ENCODE peak calls at places on chromosomes 12 and 14, in five cellular contexts. K is activated B cell treated with CpG ODN at 0.5 μM for 24 hours; C is GM13976; N is pulmonary artery endothelial cell; S is stimulated activated CD8-positive, alpha-beta memory T cell treated with anti-CD3 and anti-CD28 coated beads, Interleukin-4, amount 100 ng/mL, for 4 hours. Y is an unnamed sample.

GRCh38 chr12:33676866-33677265 is 237.2 kb upstream of the SYT10 start:
- DNase-seq in K (no peak), C (no peak), N (no peak), S (no peak), Y (no peak)

GRCh38 chr12:76020281-76020680 is 11.3 kb downstream of the PHLDA1 start:
- DNase-seq in K (no peak), C (no peak), N (no peak), S (peak; percentile 37), Y (no peak)

GRCh38 chr14:71932229-71932951 is at the start of gene RGS6:
- DNase-seq in K (peak; percentile 17), C (peak; percentile 78), N (no peak), S (no peak), Y (peak; percentile 41)

GRCh38 chr14:53638966-53639365 is 317.7 kb downstream of the BMP4 start:
- DNase-seq in K (no peak), C (no peak), N (no peak), S (no peak), Y (no peak)

GRCh38 chr14:26190644-26191043 is 407.2 kb downstream of the NOVA1 start:
- DNase-seq in K (no peak), C (no peak), N (peak; percentile 36), S (no peak), Y (no peak)

GRCh38 chr14:100384819-100385813 is 62.0 kb downstream of the SLC25A47 start:
- DNase-seq in K (no peak), C (no peak), N (no peak), S (no peak), Y (peak; percentile 26)

GRCh38 chr12:13268606-13269005 is 72.1 kb downstream of the EMP1 start:
- DNase-seq in K (no peak), C (no peak), N (no peak), S (no peak), Y (no peak)

GRCh38 chr12:123270380-123271181 is 1.1 kb downstream of the CDK2AP1 start:
- DNase-seq in K (peak; percentile 31), C (peak; percentile 34), N (no peak), S (no peak), Y (peak; percentile 55)

GRCh38 chr12:66352197-66352596 is 49.9 kb downstream of the HELB start:
- DNase-seq in K (no peak), C (no peak), N (no peak), S (no peak), Y (peak; percentile 43)

GRCh38 chr12:119693006-119693405 is 25.1 kb downstream of the PRKAB1 start:
- DNase-seq in K (no peak), C (no peak), N (peak; percentile 78), S (no peak), Y (no peak)

GRCh38 chr14:23579739-23580138 is 1.1 kb upstream of the JPH4 start:
- DNase-seq in K (no peak), C (no peak), N (no peak), S (no peak), Y (no peak)

GRCh38 chr14:73240816-73241480 is 3.6 kb downstream of the PAPLN start:
- DNase-seq in K (peak; percentile 16), C (peak; percentile 17), N (no peak), S (no peak), Y (peak; percentile 31)

GRCh38 chr12:116609715-116610114 is 50.5 kb downstream of the MAP1LC3B2 start:
- DNase-seq in K (no peak), C (no peak), N (no peak), S (no peak), Y (no peak)